ENCODE peak calls at places on chromosome 22, in eight cellular contexts. One of them, this sample, is unnamed.

GRCh38 chr22:30077279-30077678 is 3.0 kb upstream of the HORMAD2 start:
- DNase-seq in lower leg skin: no peak
- DNase-seq in HCT116: no peak
- DNase-seq in Caki2: no peak
- DNase-seq in stimulated activated CD8-positive, alpha-beta memory T cell treated with anti-CD3 and anti-CD28 coated beads, Interleukin-15, amount 100 ng/mL, for 24 hours: no peak
- DNase-seq in stimulated activated CD4-positive, alpha-beta T cell treated with anti-CD3 and anti-CD28 coated beads, Interleukin-12 subunit alpha, Interleukin-12 subunit beta, amount 100 ng/mL, for 48 hours: no peak
- DNase-seq in astrocyte of the spinal cord: no peak
- DNase-seq in left cardiac atrium: no peak
- DNase-seq in this sample: no peak

GRCh38 chr22:35459423-35459894 is 59.5 kb downstream of the MCM5 start:
- DNase-seq in lower leg skin: no peak
- DNase-seq in HCT116: no peak
- DNase-seq in Caki2: no peak
- DNase-seq in stimulated activated CD8-positive, alpha-beta memory T cell treated with anti-CD3 and anti-CD28 coated beads, Interleukin-15, amount 100 ng/mL, for 24 hours: no peak
- DNase-seq in stimulated activated CD4-positive, alpha-beta T cell treated with anti-CD3 and anti-CD28 coated beads, Interleukin-12 subunit alpha, Interleukin-12 subunit beta, amount 100 ng/mL, for 48 hours: no peak
- DNase-seq in astrocyte of the spinal cord: no peak
- DNase-seq in left cardiac atrium: no peak
- DNase-seq in this sample: no peak

GRCh38 chr22:38080847-38081635 is 2.9 kb downstream of the SLC16A8 start:
- DNase-seq in lower leg skin: no peak
- DNase-seq in HCT116: no peak
- DNase-seq in Caki2: no peak
- DNase-seq in stimulated activated CD8-positive, alpha-beta memory T cell treated with anti-CD3 and anti-CD28 coated beads, Interleukin-15, amount 100 ng/mL, for 24 hours: no peak
- DNase-seq in stimulated activated CD4-positive, alpha-beta T cell treated with anti-CD3 and anti-CD28 coated beads, Interleukin-12 subunit alpha, Interleukin-12 subunit beta, amount 100 ng/mL, for 48 hours: no peak
- DNase-seq in astrocyte of the spinal cord: peak; percentile 24
- DNase-seq in left cardiac atrium: peak; percentile 59
- DNase-seq in this sample: no peak

GRCh38 chr22:31719850-31720471 is 30.0 kb downstream of the PRR14L start:
- DNase-seq in lower leg skin: no peak
- DNase-seq in HCT116: no peak
- DNase-seq in Caki2: no peak
- DNase-seq in stimulated activated CD8-positive, alpha-beta memory T cell treated with anti-CD3 and anti-CD28 coated beads, Interleukin-15, amount 100 ng/mL, for 24 hours: no peak
- DNase-seq in stimulated activated CD4-positive, alpha-beta T cell treated with anti-CD3 and anti-CD28 coated beads, Interleukin-12 subunit alpha, Interleukin-12 subunit beta, amount 100 ng/mL, for 48 hours: no peak
- DNase-seq in astrocyte of the spinal cord: no peak
- DNase-seq in left cardiac atrium: no peak
- DNase-seq in this sample: no peak

GRCh38 chr22:41672780-41673509 is 15.7 kb downstream of the SNU13 start:
- DNase-seq in lower leg skin: no peak
- DNase-seq in HCT116: no peak
- DNase-seq in Caki2: no peak
- DNase-seq in stimulated activated CD8-positive, alpha-beta memory T cell treated with anti-CD3 and anti-CD28 coated beads, Interleukin-15, amount 100 ng/mL, for 24 hours: no peak
- DNase-seq in stimulated activated CD4-positive, alpha-beta T cell treated with anti-CD3 and anti-CD28 coated beads, Interleukin-12 subunit alpha, Interleukin-12 subunit beta, amount 100 ng/mL, for 48 hours: no peak
- DNase-seq in astrocyte of the spinal cord: no peak
- DNase-seq in left cardiac atrium: no peak
- DNase-seq in this sample: no peak

GRCh38 chr22:36117053-36117554 is 43.5 kb downstream of the APOL3 start:
- DNase-seq in lower leg skin: no peak
- DNase-seq in HCT116: no peak
- DNase-seq in Caki2: no peak
- DNase-seq in stimulated activated CD8-positive, alpha-beta memory T cell treated with anti-CD3 and anti-CD28 coated beads, Interleukin-15, amount 100 ng/mL, for 24 hours: no peak
- DNase-seq in stimulated activated CD4-positive, alpha-beta T cell treated with anti-CD3 and anti-CD28 coated beads, Interleukin-12 subunit alpha, Interleukin-12 subunit beta, amount 100 ng/mL, for 48 hours: no peak
- DNase-seq in astrocyte of the spinal cord: no peak
- DNase-seq in left cardiac atrium: no peak
- DNase-seq in this sample: no peak

GRCh38 chr22:30598986-30599385 is 7.3 kb upstream of the PES1 start:
- DNase-seq in lower leg skin: no peak
- DNase-seq in HCT116: no peak
- DNase-seq in Caki2: no peak
- DNase-seq in stimulated activated CD8-positive, alpha-beta memory T cell treated with anti-CD3 and anti-CD28 coated beads, Interleukin-15, amount 100 ng/mL, for 24 hours: no peak
- DNase-seq in stimulated activated CD4-positive, alpha-beta T cell treated with anti-CD3 and anti-CD28 coated beads, Interleukin-12 subunit alpha, Interleukin-12 subunit beta, amount 100 ng/mL, for 48 hours: no peak
- DNase-seq in astrocyte of the spinal cord: no peak
- DNase-seq in left cardiac atrium: no peak
- DNase-seq in this sample: no peak

GRCh38 chr22:33555814-33556522 is 364.3 kb downstream of the LARGE1 start:
- DNase-seq in lower leg skin: peak; percentile 15
- DNase-seq in HCT116: no peak
- DNase-seq in Caki2: peak; percentile 86
- DNase-seq in stimulated activated CD8-positive, alpha-beta memory T cell treated with anti-CD3 and anti-CD28 coated beads, Interleukin-15, amount 100 ng/mL, for 24 hours: no peak
- DNase-seq in stimulated activated CD4-positive, alpha-beta T cell treated with anti-CD3 and anti-CD28 coated beads, Interleukin-12 subunit alpha, Interleukin-12 subunit beta, amount 100 ng/mL, for 48 hours: no peak
- DNase-seq in astrocyte of the spinal cord: no peak
- DNase-seq in left cardiac atrium: no peak
- DNase-seq in this sample: no peak

GRCh38 chr22:40805699-40806203 is 13.4 kb downstream of the SLC25A17 start:
- DNase-seq in lower leg skin: no peak
- DNase-seq in HCT116: no peak
- DNase-seq in Caki2: no peak
- DNase-seq in stimulated activated CD8-positive, alpha-beta memory T cell treated with anti-CD3 and anti-CD28 coated beads, Interleukin-15, amount 100 ng/mL, for 24 hours: no peak
- DNase-seq in stimulated activated CD4-positive, alpha-beta T cell treated with anti-CD3 and anti-CD28 coated beads, Interleukin-12 subunit alpha, Interleukin-12 subunit beta, amount 100 ng/mL, for 48 hours: no peak
- DNase-seq in astrocyte of the spinal cord: no peak
- DNase-seq in left cardiac atrium: no peak
- DNase-seq in this sample: no peak

GRCh38 chr22:19105867-19106802 is 16.1 kb downstream of the DGCR2 start:
- DNase-seq in lower leg skin: peak; percentile 50
- DNase-seq in HCT116: no peak
- DNase-seq in Caki2: no peak
- DNase-seq in stimulated activated CD8-positive, alpha-beta memory T cell treated with anti-CD3 and anti-CD28 coated beads, Interleukin-15, amount 100 ng/mL, for 24 hours: no peak
- DNase-seq in stimulated activated CD4-positive, alpha-beta T cell treated with anti-CD3 and anti-CD28 coated beads, Interleukin-12 subunit alpha, Interleukin-12 subunit beta, amount 100 ng/mL, for 48 hours: peak; percentile 10
- DNase-seq in astrocyte of the spinal cord: no peak
- DNase-seq in left cardiac atrium: no peak
- DNase-seq in this sample: no peak

GRCh38 chr22:43066844-43067385 is 22.3 kb downstream of the TTLL1 start:
- DNase-seq in lower leg skin: no peak
- DNase-seq in HCT116: peak; percentile 47
- DNase-seq in Caki2: peak; percentile 93
- DNase-seq in stimulated activated CD8-positive, alpha-beta memory T cell treated with anti-CD3 and anti-CD28 coated beads, Interleukin-15, amount 100 ng/mL, for 24 hours: no peak
- DNase-seq in stimulated activated CD4-positive, alpha-beta T cell treated with anti-CD3 and anti-CD28 coated beads, Interleukin-12 subunit alpha, Interleukin-12 subunit beta, amount 100 ng/mL, for 48 hours: no peak
- DNase-seq in astrocyte of the spinal cord: peak; percentile 71
- DNase-seq in left cardiac atrium: no peak
- DNase-seq in this sample: no peak

GRCh38 chr22:29932121-29932520 is 49.1 kb downstream of the MTMR3 start:
- DNase-seq in lower leg skin: no peak
- DNase-seq in HCT116: no peak
- DNase-seq in Caki2: no peak
- DNase-seq in stimulated activated CD8-positive, alpha-beta memory T cell treated with anti-CD3 and anti-CD28 coated beads, Interleukin-15, amount 100 ng/mL, for 24 hours: no peak
- DNase-seq in stimulated activated CD4-positive, alpha-beta T cell treated with anti-CD3 and anti-CD28 coated beads, Interleukin-12 subunit alpha, Interleukin-12 subunit beta, amount 100 ng/mL, for 48 hours: no peak
- DNase-seq in astrocyte of the spinal cord: no peak
- DNase-seq in left cardiac atrium: no peak
- DNase-seq in this sample: no peak

GRCh38 chr22:22024440-22024839 is 41.9 kb upstream of the TOP3B start:
- DNase-seq in lower leg skin: no peak
- DNase-seq in HCT116: no peak
- DNase-seq in Caki2: no peak
- DNase-seq in stimulated activated CD8-positive, alpha-beta memory T cell treated with anti-CD3 and anti-CD28 coated beads, Interleukin-15, amount 100 ng/mL, for 24 hours: no peak
- DNase-seq in stimulated activated CD4-positive, alpha-beta T cell treated with anti-CD3 and anti-CD28 coated beads, Interleukin-12 subunit alpha, Interleukin-12 subunit beta, amount 100 ng/mL, for 48 hours: no peak
- DNase-seq in astrocyte of the spinal cord: no peak
- DNase-seq in left cardiac atrium: no peak
- DNase-seq in this sample: no peak

GRCh38 chr22:19759994-19760651 is 455 bp upstream of the TBX1 start:
- DNase-seq in lower leg skin: no peak
- DNase-seq in HCT116: no peak
- DNase-seq in Caki2: no peak
- DNase-seq in stimulated activated CD8-positive, alpha-beta memory T cell treated with anti-CD3 and anti-CD28 coated beads, Interleukin-15, amount 100 ng/mL, for 24 hours: no peak
- DNase-seq in stimulated activated CD4-positive, alpha-beta T cell treated with anti-CD3 and anti-CD28 coated beads, Interleukin-12 subunit alpha, Interleukin-12 subunit beta, amount 100 ng/mL, for 48 hours: no peak
- DNase-seq in astrocyte of the spinal cord: no peak
- DNase-seq in left cardiac atrium: no peak
- DNase-seq in this sample: no peak

GRCh38 chr22:42080287-42080686 is 787 bp downstream of the SMDT1 start:
- DNase-seq in lower leg skin: peak; percentile 85
- DNase-seq in HCT116: no peak
- DNase-seq in Caki2: no peak
- DNase-seq in stimulated activated CD8-positive, alpha-beta memory T cell treated with anti-CD3 and anti-CD28 coated beads, Interleukin-15, amount 100 ng/mL, for 24 hours: no peak
- DNase-seq in stimulated activated CD4-positive, alpha-beta T cell treated with anti-CD3 and anti-CD28 coated beads, Interleukin-12 subunit alpha, Interleukin-12 subunit beta, amount 100 ng/mL, for 48 hours: no peak
- DNase-seq in astrocyte of the spinal cord: peak; percentile 58
- DNase-seq in left cardiac atrium: peak; percentile 43
- DNase-seq in this sample: no peak

GRCh38 chr22:44485494-44485893 is 12.5 kb downstream of the RTL6 start:
- DNase-seq in lower leg skin: no peak
- DNase-seq in HCT116: no peak
- DNase-seq in Caki2: no peak
- DNase-seq in stimulated activated CD8-positive, alpha-beta memory T cell treated with anti-CD3 and anti-CD28 coated beads, Interleukin-15, amount 100 ng/mL, for 24 hours: no peak
- DNase-seq in stimulated activated CD4-positive, alpha-beta T cell treated with anti-CD3 and anti-CD28 coated beads, Interleukin-12 subunit alpha, Interleukin-12 subunit beta, amount 100 ng/mL, for 48 hours: no peak
- DNase-seq in astrocyte of the spinal cord: no peak
- DNase-seq in left cardiac atrium: no peak
- DNase-seq in this sample: no peak

GRCh38 chr22:31260474-31260856 is 31.8 kb downstream of the PIK3IP1 start:
- DNase-seq in lower leg skin: no peak
- DNase-seq in HCT116: no peak
- DNase-seq in Caki2: no peak
- DNase-seq in stimulated activated CD8-positive, alpha-beta memory T cell treated with anti-CD3 and anti-CD28 coated beads, Interleukin-15, amount 100 ng/mL, for 24 hours: no peak
- DNase-seq in stimulated activated CD4-positive, alpha-beta T cell treated with anti-CD3 and anti-CD28 coated beads, Interleukin-12 subunit alpha, Interleukin-12 subunit beta, amount 100 ng/mL, for 48 hours: no peak
- DNase-seq in astrocyte of the spinal cord: no peak
- DNase-seq in left cardiac atrium: no peak
- DNase-seq in this sample: no peak

GRCh38 chr22:44454113-44454769 is 43.8 kb downstream of the RTL6 start:
- DNase-seq in lower leg skin: peak; percentile 77
- DNase-seq in HCT116: no peak
- DNase-seq in Caki2: no peak
- DNase-seq in stimulated activated CD8-positive, alpha-beta memory T cell treated with anti-CD3 and anti-CD28 coated beads, Interleukin-15, amount 100 ng/mL, for 24 hours: no peak
- DNase-seq in stimulated activated CD4-positive, alpha-beta T cell treated with anti-CD3 and anti-CD28 coated beads, Interleukin-12 subunit alpha, Interleukin-12 subunit beta, amount 100 ng/mL, for 48 hours: no peak
- DNase-seq in astrocyte of the spinal cord: no peak
- DNase-seq in left cardiac atrium: no peak
- DNase-seq in this sample: no peak

GRCh38 chr22:27836181-27836580 is 34.6 kb upstream of the MN1 start:
- DNase-seq in lower leg skin: no peak
- DNase-seq in HCT116: no peak
- DNase-seq in Caki2: no peak
- DNase-seq in stimulated activated CD8-positive, alpha-beta memory T cell treated with anti-CD3 and anti-CD28 coated beads, Interleukin-15, amount 100 ng/mL, for 24 hours: no peak
- DNase-seq in stimulated activated CD4-positive, alpha-beta T cell treated with anti-CD3 and anti-CD28 coated beads, Interleukin-12 subunit alpha, Interleukin-12 subunit beta, amount 100 ng/mL, for 48 hours: no peak
- DNase-seq in astrocyte of the spinal cord: no peak
- DNase-seq in left cardiac atrium: no peak
- DNase-seq in this sample: no peak

GRCh38 chr22:50691521-50691920 is 18.9 kb downstream of the SHANK3 start:
- DNase-seq in lower leg skin: no peak
- DNase-seq in HCT116: peak; percentile 29
- DNase-seq in Caki2: peak; percentile 39
- DNase-seq in stimulated activated CD8-positive, alpha-beta memory T cell treated with anti-CD3 and anti-CD28 coated beads, Interleukin-15, amount 100 ng/mL, for 24 hours: no peak
- DNase-seq in stimulated activated CD4-positive, alpha-beta T cell treated with anti-CD3 and anti-CD28 coated beads, Interleukin-12 subunit alpha, Interleukin-12 subunit beta, amount 100 ng/mL, for 48 hours: peak; percentile 25
- DNase-seq in astrocyte of the spinal cord: peak; percentile 35
- DNase-seq in left cardiac atrium: no peak
- DNase-seq in this sample: no peak

GRCh38 chr22:38868886-38869381 is 3.1 kb downstream of the CBX6 start:
- DNase-seq in lower leg skin: peak; percentile 93
- DNase-seq in HCT116: peak; percentile 40
- DNase-seq in Caki2: peak; percentile 55
- DNase-seq in stimulated activated CD8-positive, alpha-beta memory T cell treated with anti-CD3 and anti-CD28 coated beads, Interleukin-15, amount 100 ng/mL, for 24 hours: peak; percentile 79
- DNase-seq in stimulated activated CD4-positive, alpha-beta T cell treated with anti-CD3 and anti-CD28 coated beads, Interleukin-12 subunit alpha, Interleukin-12 subunit beta, amount 100 ng/mL, for 48 hours: peak; percentile 87
- DNase-seq in astrocyte of the spinal cord: peak; percentile 50
- DNase-seq in left cardiac atrium: peak; percentile 90
- DNase-seq in this sample: no peak

GRCh38 chr22:24330636-24331035 is 60.0 kb downstream of the SPECC1L start:
- DNase-seq in lower leg skin: no peak
- DNase-seq in HCT116: no peak
- DNase-seq in Caki2: no peak
- DNase-seq in stimulated activated CD8-positive, alpha-beta memory T cell treated with anti-CD3 and anti-CD28 coated beads, Interleukin-15, amount 100 ng/mL, for 24 hours: no peak
- DNase-seq in stimulated activated CD4-positive, alpha-beta T cell treated with anti-CD3 and anti-CD28 coated beads, Interleukin-12 subunit alpha, Interleukin-12 subunit beta, amount 100 ng/mL, for 48 hours: no peak
- DNase-seq in astrocyte of the spinal cord: no peak
- DNase-seq in left cardiac atrium: no peak
- DNase-seq in this sample: no peak

GRCh38 chr22:50184004-50184461 is 1.7 kb upstream of the TRABD start:
- DNase-seq in lower leg skin: peak; percentile 94
- DNase-seq in HCT116: no peak
- DNase-seq in Caki2: no peak
- DNase-seq in stimulated activated CD8-positive, alpha-beta memory T cell treated with anti-CD3 and anti-CD28 coated beads, Interleukin-15, amount 100 ng/mL, for 24 hours: no peak
- DNase-seq in stimulated activated CD4-positive, alpha-beta T cell treated with anti-CD3 and anti-CD28 coated beads, Interleukin-12 subunit alpha, Interleukin-12 subunit beta, amount 100 ng/mL, for 48 hours: no peak
- DNase-seq in astrocyte of the spinal cord: peak; percentile 31
- DNase-seq in left cardiac atrium: peak; percentile 88
- DNase-seq in this sample: peak; percentile 95

GRCh38 chr22:19923914-19924513 is 17.6 kb upstream of the COMT start:
- DNase-seq in lower leg skin: no peak
- DNase-seq in HCT116: no peak
- DNase-seq in Caki2: no peak
- DNase-seq in stimulated activated CD8-positive, alpha-beta memory T cell treated with anti-CD3 and anti-CD28 coated beads, Interleukin-15, amount 100 ng/mL, for 24 hours: no peak
- DNase-seq in stimulated activated CD4-positive, alpha-beta T cell treated with anti-CD3 and anti-CD28 coated beads, Interleukin-12 subunit alpha, Interleukin-12 subunit beta, amount 100 ng/mL, for 48 hours: no peak
- DNase-seq in astrocyte of the spinal cord: no peak
- DNase-seq in left cardiac atrium: no peak
- DNase-seq in this sample: no peak

GRCh38 chr22:47000888-47001287 is 238.4 kb downstream of the TBC1D22A start:
- DNase-seq in lower leg skin: peak; percentile 12
- DNase-seq in HCT116: no peak
- DNase-seq in Caki2: no peak
- DNase-seq in stimulated activated CD8-positive, alpha-beta memory T cell treated with anti-CD3 and anti-CD28 coated beads, Interleukin-15, amount 100 ng/mL, for 24 hours: no peak
- DNase-seq in stimulated activated CD4-positive, alpha-beta T cell treated with anti-CD3 and anti-CD28 coated beads, Interleukin-12 subunit alpha, Interleukin-12 subunit beta, amount 100 ng/mL, for 48 hours: no peak
- DNase-seq in astrocyte of the spinal cord: no peak
- DNase-seq in left cardiac atrium: no peak
- DNase-seq in this sample: no peak

GRCh38 chr22:46827072-46827780 is 64.8 kb downstream of the TBC1D22A start:
- DNase-seq in lower leg skin: no peak
- DNase-seq in HCT116: no peak
- DNase-seq in Caki2: no peak
- DNase-seq in stimulated activated CD8-positive, alpha-beta memory T cell treated with anti-CD3 and anti-CD28 coated beads, Interleukin-15, amount 100 ng/mL, for 24 hours: no peak
- DNase-seq in stimulated activated CD4-positive, alpha-beta T cell treated with anti-CD3 and anti-CD28 coated beads, Interleukin-12 subunit alpha, Interleukin-12 subunit beta, amount 100 ng/mL, for 48 hours: no peak
- DNase-seq in astrocyte of the spinal cord: no peak
- DNase-seq in left cardiac atrium: no peak
- DNase-seq in this sample: peak; percentile 68

GRCh38 chr22:46373838-46374662 is 38.5 kb downstream of the TRMU start:
- DNase-seq in lower leg skin: no peak
- DNase-seq in HCT116: no peak
- DNase-seq in Caki2: peak; percentile 87
- DNase-seq in stimulated activated CD8-positive, alpha-beta memory T cell treated with anti-CD3 and anti-CD28 coated beads, Interleukin-15, amount 100 ng/mL, for 24 hours: no peak
- DNase-seq in stimulated activated CD4-positive, alpha-beta T cell treated with anti-CD3 and anti-CD28 coated beads, Interleukin-12 subunit alpha, Interleukin-12 subunit beta, amount 100 ng/mL, for 48 hours: no peak
- DNase-seq in astrocyte of the spinal cord: peak; percentile 9
- DNase-seq in left cardiac atrium: no peak
- DNase-seq in this sample: no peak

GRCh38 chr22:24233816-24234215 is 11.1 kb downstream of the GGT5 start:
- DNase-seq in lower leg skin: no peak
- DNase-seq in HCT116: no peak
- DNase-seq in Caki2: no peak
- DNase-seq in stimulated activated CD8-positive, alpha-beta memory T cell treated with anti-CD3 and anti-CD28 coated beads, Interleukin-15, amount 100 ng/mL, for 24 hours: no peak
- DNase-seq in stimulated activated CD4-positive, alpha-beta T cell treated with anti-CD3 and anti-CD28 coated beads, Interleukin-12 subunit alpha, Interleukin-12 subunit beta, amount 100 ng/mL, for 48 hours: no peak
- DNase-seq in astrocyte of the spinal cord: no peak
- DNase-seq in left cardiac atrium: no peak
- DNase-seq in this sample: no peak

GRCh38 chr22:42803454-42803853 is 53.6 kb downstream of the ARFGAP3 start:
- DNase-seq in lower leg skin: peak; percentile 82
- DNase-seq in HCT116: no peak
- DNase-seq in Caki2: no peak
- DNase-seq in stimulated activated CD8-positive, alpha-beta memory T cell treated with anti-CD3 and anti-CD28 coated beads, Interleukin-15, amount 100 ng/mL, for 24 hours: no peak
- DNase-seq in stimulated activated CD4-positive, alpha-beta T cell treated with anti-CD3 and anti-CD28 coated beads, Interleukin-12 subunit alpha, Interleukin-12 subunit beta, amount 100 ng/mL, for 48 hours: no peak
- DNase-seq in astrocyte of the spinal cord: no peak
- DNase-seq in left cardiac atrium: peak; percentile 57
- DNase-seq in this sample: no peak